ENCODE peak calls at places on chromosomes 16 and 17, in seven cellular contexts. One of them, this sample, is unnamed.

GRCh38 chr16:74679983-74680382 is 13.3 kb upstream of the RFWD3 start:
- DNase-seq in NCI-H748 treated with DMSO at 0.1 percent for 48 hours: no peak
- DNase-seq in activated CD8-positive, alpha-beta memory T cell treated with anti-CD3 and anti-CD28 coated beads, Interleukin-2, amount 10 ng/mL, durations not matched to agents 7 days and 5 days: no peak
- DNase-seq in stimulated activated CD4-positive, alpha-beta T cell treated with anti-CD3 and anti-CD28 coated beads, Interleukin-4, amount 100 ng/mL, for 4 hours: no peak
- DNase-seq in nephron progenitor cell: no peak
- DNase-seq in hippocampal formation: no peak
- DNase-seq in T-helper 1 cell: no peak
- DNase-seq in this sample: no peak

GRCh38 chr16:65975049-65975708 is 391.3 kb upstream of the CDH5 start:
- DNase-seq in hippocampal formation: no peak
- DNase-seq in nephron progenitor cell: no peak
- DNase-seq in T-helper 1 cell: no peak
- DNase-seq in NCI-H748 treated with DMSO at 0.1 percent for 48 hours: no peak
- DNase-seq in stimulated activated CD4-positive, alpha-beta T cell treated with anti-CD3 and anti-CD28 coated beads, Interleukin-4, amount 100 ng/mL, for 4 hours: no peak
- DNase-seq in activated CD8-positive, alpha-beta memory T cell treated with anti-CD3 and anti-CD28 coated beads, Interleukin-2, amount 10 ng/mL, durations not matched to agents 7 days and 5 days: no peak
- DNase-seq in this sample: no peak

GRCh38 chr17:35778641-35779196 is 16.7 kb downstream of the MMP28 start:
- DNase-seq in nephron progenitor cell: no peak
- DNase-seq in activated CD8-positive, alpha-beta memory T cell treated with anti-CD3 and anti-CD28 coated beads, Interleukin-2, amount 10 ng/mL, durations not matched to agents 7 days and 5 days: no peak
- DNase-seq in hippocampal formation: no peak
- DNase-seq in NCI-H748 treated with DMSO at 0.1 percent for 48 hours: no peak
- DNase-seq in T-helper 1 cell: no peak
- DNase-seq in stimulated activated CD4-positive, alpha-beta T cell treated with anti-CD3 and anti-CD28 coated beads, Interleukin-4, amount 100 ng/mL, for 4 hours: no peak
- DNase-seq in this sample: no peak

GRCh38 chr17:15343749-15344148 is 2.4 kb upstream of the TEKT3 start:
- DNase-seq in activated CD8-positive, alpha-beta memory T cell treated with anti-CD3 and anti-CD28 coated beads, Interleukin-2, amount 10 ng/mL, durations not matched to agents 7 days and 5 days: no peak
- DNase-seq in hippocampal formation: no peak
- DNase-seq in nephron progenitor cell: no peak
- DNase-seq in NCI-H748 treated with DMSO at 0.1 percent for 48 hours: no peak
- DNase-seq in T-helper 1 cell: no peak
- DNase-seq in stimulated activated CD4-positive, alpha-beta T cell treated with anti-CD3 and anti-CD28 coated beads, Interleukin-4, amount 100 ng/mL, for 4 hours: no peak
- DNase-seq in this sample: no peak

GRCh38 chr17:13584701-13585080 is 17.0 kb downstream of the HS3ST3A1 start:
- DNase-seq in hippocampal formation: no peak
- DNase-seq in stimulated activated CD4-positive, alpha-beta T cell treated with anti-CD3 and anti-CD28 coated beads, Interleukin-4, amount 100 ng/mL, for 4 hours: no peak
- DNase-seq in NCI-H748 treated with DMSO at 0.1 percent for 48 hours: no peak
- DNase-seq in T-helper 1 cell: no peak
- DNase-seq in activated CD8-positive, alpha-beta memory T cell treated with anti-CD3 and anti-CD28 coated beads, Interleukin-2, amount 10 ng/mL, durations not matched to agents 7 days and 5 days: no peak
- DNase-seq in nephron progenitor cell: no peak
- DNase-seq in this sample: no peak

GRCh38 chr17:76498886-76499667 is 2.1 kb downstream of the RHBDF2 start:
- DNase-seq in stimulated activated CD4-positive, alpha-beta T cell treated with anti-CD3 and anti-CD28 coated beads, Interleukin-4, amount 100 ng/mL, for 4 hours: no peak
- DNase-seq in activated CD8-positive, alpha-beta memory T cell treated with anti-CD3 and anti-CD28 coated beads, Interleukin-2, amount 10 ng/mL, durations not matched to agents 7 days and 5 days: no peak
- DNase-seq in T-helper 1 cell: no peak
- DNase-seq in NCI-H748 treated with DMSO at 0.1 percent for 48 hours: no peak
- DNase-seq in hippocampal formation: no peak
- DNase-seq in nephron progenitor cell: no peak
- DNase-seq in this sample: no peak

GRCh38 chr16:9077001-9077809 is 14.2 kb upstream of the HAPSTR1 start:
- DNase-seq in T-helper 1 cell: no peak
- DNase-seq in NCI-H748 treated with DMSO at 0.1 percent for 48 hours: no peak
- DNase-seq in nephron progenitor cell: no peak
- DNase-seq in hippocampal formation: no peak
- DNase-seq in stimulated activated CD4-positive, alpha-beta T cell treated with anti-CD3 and anti-CD28 coated beads, Interleukin-4, amount 100 ng/mL, for 4 hours: no peak
- DNase-seq in activated CD8-positive, alpha-beta memory T cell treated with anti-CD3 and anti-CD28 coated beads, Interleukin-2, amount 10 ng/mL, durations not matched to agents 7 days and 5 days: no peak
- DNase-seq in this sample: no peak

GRCh38 chr16:89308391-89309333 is 91.2 kb downstream of the ZNF778 start:
- DNase-seq in nephron progenitor cell: no peak
- DNase-seq in stimulated activated CD4-positive, alpha-beta T cell treated with anti-CD3 and anti-CD28 coated beads, Interleukin-4, amount 100 ng/mL, for 4 hours: no peak
- DNase-seq in hippocampal formation: no peak
- DNase-seq in activated CD8-positive, alpha-beta memory T cell treated with anti-CD3 and anti-CD28 coated beads, Interleukin-2, amount 10 ng/mL, durations not matched to agents 7 days and 5 days: peak
- DNase-seq in T-helper 1 cell: no peak
- DNase-seq in NCI-H748 treated with DMSO at 0.1 percent for 48 hours: no peak
- DNase-seq in this sample: no peak

GRCh38 chr17:48297825-48298224 is 132.2 kb downstream of the SKAP1 start:
- DNase-seq in T-helper 1 cell: no peak
- DNase-seq in nephron progenitor cell: no peak
- DNase-seq in activated CD8-positive, alpha-beta memory T cell treated with anti-CD3 and anti-CD28 coated beads, Interleukin-2, amount 10 ng/mL, durations not matched to agents 7 days and 5 days: no peak
- DNase-seq in stimulated activated CD4-positive, alpha-beta T cell treated with anti-CD3 and anti-CD28 coated beads, Interleukin-4, amount 100 ng/mL, for 4 hours: no peak
- DNase-seq in NCI-H748 treated with DMSO at 0.1 percent for 48 hours: no peak
- DNase-seq in hippocampal formation: no peak
- DNase-seq in this sample: no peak

GRCh38 chr17:2828396-2829038 is 32.3 kb downstream of the RAP1GAP2 start:
- DNase-seq in hippocampal formation: peak
- DNase-seq in T-helper 1 cell: peak
- DNase-seq in nephron progenitor cell: peak
- DNase-seq in NCI-H748 treated with DMSO at 0.1 percent for 48 hours: peak
- DNase-seq in activated CD8-positive, alpha-beta memory T cell treated with anti-CD3 and anti-CD28 coated beads, Interleukin-2, amount 10 ng/mL, durations not matched to agents 7 days and 5 days: peak
- DNase-seq in stimulated activated CD4-positive, alpha-beta T cell treated with anti-CD3 and anti-CD28 coated beads, Interleukin-4, amount 100 ng/mL, for 4 hours: peak
- DNase-seq in this sample: peak

GRCh38 chr17:14205992-14206461 is 30.6 kb downstream of the CDRT15 start:
- DNase-seq in T-helper 1 cell: peak
- DNase-seq in stimulated activated CD4-positive, alpha-beta T cell treated with anti-CD3 and anti-CD28 coated beads, Interleukin-4, amount 100 ng/mL, for 4 hours: peak
- DNase-seq in hippocampal formation: no peak
- DNase-seq in nephron progenitor cell: no peak
- DNase-seq in NCI-H748 treated with DMSO at 0.1 percent for 48 hours: no peak
- DNase-seq in activated CD8-positive, alpha-beta memory T cell treated with anti-CD3 and anti-CD28 coated beads, Interleukin-2, amount 10 ng/mL, durations not matched to agents 7 days and 5 days: peak
- DNase-seq in this sample: peak

GRCh38 chr17:40323731-40324650 is 15.0 kb downstream of the RARA start:
- DNase-seq in T-helper 1 cell: peak
- DNase-seq in hippocampal formation: no peak
- DNase-seq in activated CD8-positive, alpha-beta memory T cell treated with anti-CD3 and anti-CD28 coated beads, Interleukin-2, amount 10 ng/mL, durations not matched to agents 7 days and 5 days: peak
- DNase-seq in nephron progenitor cell: no peak
- DNase-seq in stimulated activated CD4-positive, alpha-beta T cell treated with anti-CD3 and anti-CD28 coated beads, Interleukin-4, amount 100 ng/mL, for 4 hours: peak
- DNase-seq in NCI-H748 treated with DMSO at 0.1 percent for 48 hours: no peak
- DNase-seq in this sample: no peak

GRCh38 chr17:82105417-82105881 is 7.4 kb upstream of the FASN start:
- DNase-seq in NCI-H748 treated with DMSO at 0.1 percent for 48 hours: no peak
- DNase-seq in stimulated activated CD4-positive, alpha-beta T cell treated with anti-CD3 and anti-CD28 coated beads, Interleukin-4, amount 100 ng/mL, for 4 hours: no peak
- DNase-seq in activated CD8-positive, alpha-beta memory T cell treated with anti-CD3 and anti-CD28 coated beads, Interleukin-2, amount 10 ng/mL, durations not matched to agents 7 days and 5 days: peak
- DNase-seq in T-helper 1 cell: no peak
- DNase-seq in nephron progenitor cell: no peak
- DNase-seq in hippocampal formation: no peak
- DNase-seq in this sample: no peak

GRCh38 chr17:79483842-79484241 is 127.0 kb downstream of the RBFOX3 start:
- DNase-seq in T-helper 1 cell: no peak
- DNase-seq in stimulated activated CD4-positive, alpha-beta T cell treated with anti-CD3 and anti-CD28 coated beads, Interleukin-4, amount 100 ng/mL, for 4 hours: no peak
- DNase-seq in activated CD8-positive, alpha-beta memory T cell treated with anti-CD3 and anti-CD28 coated beads, Interleukin-2, amount 10 ng/mL, durations not matched to agents 7 days and 5 days: no peak
- DNase-seq in nephron progenitor cell: no peak
- DNase-seq in NCI-H748 treated with DMSO at 0.1 percent for 48 hours: no peak
- DNase-seq in hippocampal formation: no peak
- DNase-seq in this sample: no peak

GRCh38 chr17:82487898-82488297 is 29.4 kb downstream of the NARF start:
- DNase-seq in stimulated activated CD4-positive, alpha-beta T cell treated with anti-CD3 and anti-CD28 coated beads, Interleukin-4, amount 100 ng/mL, for 4 hours: no peak
- DNase-seq in hippocampal formation: no peak
- DNase-seq in activated CD8-positive, alpha-beta memory T cell treated with anti-CD3 and anti-CD28 coated beads, Interleukin-2, amount 10 ng/mL, durations not matched to agents 7 days and 5 days: no peak
- DNase-seq in NCI-H748 treated with DMSO at 0.1 percent for 48 hours: no peak
- DNase-seq in T-helper 1 cell: no peak
- DNase-seq in nephron progenitor cell: no peak
- DNase-seq in this sample: no peak

GRCh38 chr16:2953706-2954105 is 10.4 kb upstream of the KREMEN2 start:
- DNase-seq in activated CD8-positive, alpha-beta memory T cell treated with anti-CD3 and anti-CD28 coated beads, Interleukin-2, amount 10 ng/mL, durations not matched to agents 7 days and 5 days: no peak
- DNase-seq in stimulated activated CD4-positive, alpha-beta T cell treated with anti-CD3 and anti-CD28 coated beads, Interleukin-4, amount 100 ng/mL, for 4 hours: no peak
- DNase-seq in hippocampal formation: no peak
- DNase-seq in nephron progenitor cell: no peak
- DNase-seq in T-helper 1 cell: no peak
- DNase-seq in NCI-H748 treated with DMSO at 0.1 percent for 48 hours: no peak
- DNase-seq in this sample: no peak

GRCh38 chr17:77510133-77510796 is 369.5 kb downstream of the SEC14L1 start:
- DNase-seq in nephron progenitor cell: no peak
- DNase-seq in activated CD8-positive, alpha-beta memory T cell treated with anti-CD3 and anti-CD28 coated beads, Interleukin-2, amount 10 ng/mL, durations not matched to agents 7 days and 5 days: no peak
- DNase-seq in T-helper 1 cell: no peak
- DNase-seq in hippocampal formation: no peak
- DNase-seq in NCI-H748 treated with DMSO at 0.1 percent for 48 hours: no peak
- DNase-seq in stimulated activated CD4-positive, alpha-beta T cell treated with anti-CD3 and anti-CD28 coated beads, Interleukin-4, amount 100 ng/mL, for 4 hours: no peak
- DNase-seq in this sample: no peak

GRCh38 chr16:25699069-25699468 is 7.3 kb downstream of the HS3ST4 start:
- DNase-seq in activated CD8-positive, alpha-beta memory T cell treated with anti-CD3 and anti-CD28 coated beads, Interleukin-2, amount 10 ng/mL, durations not matched to agents 7 days and 5 days: no peak
- DNase-seq in stimulated activated CD4-positive, alpha-beta T cell treated with anti-CD3 and anti-CD28 coated beads, Interleukin-4, amount 100 ng/mL, for 4 hours: no peak
- DNase-seq in T-helper 1 cell: no peak
- DNase-seq in nephron progenitor cell: no peak
- DNase-seq in hippocampal formation: no peak
- DNase-seq in NCI-H748 treated with DMSO at 0.1 percent for 48 hours: no peak
- DNase-seq in this sample: no peak

GRCh38 chr17:13385481-13385907 is 216.2 kb downstream of the HS3ST3A1 start:
- DNase-seq in T-helper 1 cell: no peak
- DNase-seq in NCI-H748 treated with DMSO at 0.1 percent for 48 hours: no peak
- DNase-seq in stimulated activated CD4-positive, alpha-beta T cell treated with anti-CD3 and anti-CD28 coated beads, Interleukin-4, amount 100 ng/mL, for 4 hours: no peak
- DNase-seq in activated CD8-positive, alpha-beta memory T cell treated with anti-CD3 and anti-CD28 coated beads, Interleukin-2, amount 10 ng/mL, durations not matched to agents 7 days and 5 days: no peak
- DNase-seq in hippocampal formation: no peak
- DNase-seq in nephron progenitor cell: no peak
- DNase-seq in this sample: no peak

GRCh38 chr16:2473425-2473926 is 1.5 kb upstream of the TBC1D24 start:
- DNase-seq in T-helper 1 cell: no peak
- DNase-seq in nephron progenitor cell: peak
- DNase-seq in hippocampal formation: no peak
- DNase-seq in activated CD8-positive, alpha-beta memory T cell treated with anti-CD3 and anti-CD28 coated beads, Interleukin-2, amount 10 ng/mL, durations not matched to agents 7 days and 5 days: no peak
- DNase-seq in stimulated activated CD4-positive, alpha-beta T cell treated with anti-CD3 and anti-CD28 coated beads, Interleukin-4, amount 100 ng/mL, for 4 hours: peak
- DNase-seq in NCI-H748 treated with DMSO at 0.1 percent for 48 hours: no peak
- DNase-seq in this sample: peak